ENCODE peak calls at places on chromosomes 13 and 19, in eight cellular contexts. S, V, L, B, I, C, J and W are unnamed samples.

GRCh38 chr19:39167461-39168257 is 29.1 kb upstream of the NCCRP1 start:
- DNase-seq in I (no peak), S (peak; percentile 54), V (peak; percentile 60), L (no peak), J (peak; percentile 89), C (no peak), B (no peak), W (peak; percentile 64)

GRCh38 chr19:11554160-11554559 is 4.9 kb downstream of the ELOF1 start:
- DNase-seq in J (no peak), B (no peak), L (no peak), V (no peak), I (no peak), C (no peak), S (no peak), W (no peak)

GRCh38 chr19:51131780-51132680 is 7.3 kb downstream of the SIGLEC9 start:
- DNase-seq in S (peak; percentile 71), C (no peak), L (peak; percentile 74), B (no peak), V (no peak), I (peak; percentile 86), J (peak; percentile 78), W (peak; percentile 72)

GRCh38 chr13:34462843-34463242 is 479.2 kb upstream of the NBEA start:
- DNase-seq in I (no peak), J (no peak), L (peak; percentile 32), V (peak; percentile 92), B (no peak), C (no peak), S (no peak), W (no peak)

GRCh38 chr19:47697863-47698609 is 15.2 kb upstream of the EHD2 start:
- DNase-seq in V (peak; percentile 83), L (peak; percentile 77), I (peak; percentile 88), B (peak; percentile 83), C (peak; percentile 70), S (peak; percentile 90), J (peak; percentile 84), W (peak; percentile 87)

GRCh38 chr19:12984683-12985048 is 10.6 kb upstream of the NFIX start:
- DNase-seq in C (no peak), J (no peak), L (peak; percentile 51), S (no peak), B (no peak), V (no peak), I (no peak), W (no peak)

GRCh38 chr13:51733656-51734334 is 70.2 kb downstream of the DHRS12 start:
- DNase-seq in J (no peak), C (no peak), B (no peak), I (no peak), V (no peak), S (no peak), L (no peak), W (no peak)

GRCh38 chr13:38350114-38350617 is 515 bp downstream of the UFM1 start:
- DNase-seq in V (peak; percentile 40), C (peak; percentile 71), S (peak; percentile 78), I (peak; percentile 89), L (peak; percentile 61), J (peak; percentile 88), B (no peak), W (peak; percentile 84)

GRCh38 chr19:4559569-4559968 is at the start of gene SEMA6B:
- DNase-seq in L (peak; percentile 65), J (no peak), C (peak; percentile 53), S (peak; percentile 2), V (no peak), I (peak; percentile 90), B (peak; percentile 59), W (no peak)

GRCh38 chr19:33279430-33280350 is 22.6 kb downstream of the CEBPA start:
- DNase-seq in C (no peak), V (no peak), I (no peak), S (peak; percentile 44), J (no peak), B (no peak), L (no peak), W (peak; percentile 51)

GRCh38 chr19:49366110-49366509 is 2.4 kb downstream of the DKKL1 start:
- DNase-seq in I (no peak), L (no peak), S (no peak), J (no peak), V (no peak), B (no peak), C (no peak), W (no peak)

GRCh38 chr13:98147521-98147920 is 4.6 kb downstream of the FARP1 start:
- DNase-seq in B (no peak), I (no peak), J (no peak), V (no peak), L (no peak), C (no peak), S (no peak), W (no peak)
- TF ChIP-seq CTCF in B (no peak), I (no peak), J (no peak), V (no peak), L (no peak), C (no peak), S (no peak), W (no peak)

GRCh38 chr13:113732176-113732960 is 26.7 kb upstream of the TMEM255B start:
- DNase-seq in L (no peak), S (no peak), J (peak; percentile 57), I (peak; percentile 76), V (no peak), B (no peak), C (no peak), W (no peak)
- H3K4me1 ChIP-seq in L (no peaks in the 10 kb centered on the region), S (peaks cover 4% of the 10 kb centered on the region), J (no peaks in the 10 kb centered on the region), I (peaks cover 12% of the 10 kb centered on the region), V (no peaks in the 10 kb centered on the region), B (no peaks in the 10 kb centered on the region), C (peaks cover 9% of the 10 kb centered on the region), W (peaks cover 3% of the 10 kb centered on the region)

GRCh38 chr13:29924482-29924884 is 74.1 kb upstream of the UBL3 start:
- DNase-seq in C (no peak), B (no peak), S (peak; percentile 36), V (peak; percentile 76), I (no peak), J (no peak), L (no peak), W (no peak)
- TF ChIP-seq CTCF in C (no peak), B (no peak), S (no peak), V (no peak), I (no peak), J (no peak), L (no peak), W (no peak)

GRCh38 chr13:110523838-110524237 is 37.7 kb downstream of the RAB20 start:
- DNase-seq in V (no peak), I (no peak), L (no peak), S (no peak), B (no peak), J (no peak), C (no peak), W (no peak)
- H3K4me1 ChIP-seq in V (peaks cover 18% of the 10 kb centered on the region), I (peaks cover 99% of the 10 kb centered on the region), L (peaks cover 39% of the 10 kb centered on the region), S (peaks cover 19% of the 10 kb centered on the region), B (no peaks in the 10 kb centered on the region), J (peaks cover 60% of the 10 kb centered on the region), C (peaks cover 92% of the 10 kb centered on the region), W (peaks cover 31% of the 10 kb centered on the region)

DNA sequence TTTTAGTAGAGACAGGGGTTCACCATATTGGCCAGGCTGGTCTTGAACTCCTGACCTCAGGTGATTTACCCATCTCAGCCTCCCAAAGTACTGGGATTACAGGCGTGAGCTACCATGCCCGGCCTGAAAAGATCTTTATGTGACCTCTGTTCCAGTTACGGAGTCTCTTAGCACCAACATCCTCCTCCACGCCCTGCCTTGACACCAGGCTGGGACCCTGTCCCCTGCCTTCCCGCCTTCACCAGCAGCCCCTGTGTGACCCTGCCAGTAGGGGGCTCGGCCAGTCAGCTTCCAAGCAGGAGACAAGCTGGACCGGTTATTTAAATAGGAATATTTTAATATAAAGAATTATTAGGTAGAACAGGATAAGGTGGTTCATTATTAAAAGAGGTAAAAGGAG is 54.2 kb downstream of the GPR12 start:
- DNase-seq in L (no peak), J (no peak), C (no peak), I (no peak), V (no peak), B (no peak), S (no peak), W (no peak)
- TF ChIP-seq CTCF in L (no peak), J (no peak), C (no peak), I (no peak), V (no peak), B (no peak), S (no peak), W (no peak)

GRCh38 chr13:110268576-110269185 is 38.3 kb downstream of the COL4A1 start:
- DNase-seq in J (no peak), L (no peak), B (peak; percentile 37), S (no peak), C (no peak), I (no peak), V (no peak), W (no peak)

GRCh38 chr13:110268061-110268460 is 38.9 kb downstream of the COL4A1 start:
- DNase-seq in V (no peak), J (no peak), L (no peak), B (peak; percentile 8), I (no peak), S (no peak), C (no peak), W (no peak)

GRCh38 chr13:110270507-110270906 is 36.5 kb downstream of the COL4A1 start:
- DNase-seq in I (no peak), S (no peak), J (no peak), B (peak; percentile 9), L (no peak), V (no peak), C (no peak), W (no peak)

GRCh38 chr13:110271313-110271712 is 35.6 kb downstream of the COL4A1 start:
- DNase-seq in L (no peak), V (no peak), I (no peak), C (no peak), J (no peak), S (no peak), B (peak; percentile 12), W (no peak)

GRCh38 chr13:110269509-110270185 is 37.3 kb downstream of the COL4A1 start:
- DNase-seq in C (no peak), L (no peak), J (no peak), I (no peak), B (peak; percentile 12), V (no peak), S (no peak), W (no peak)
- H3K4me1 ChIP-seq in C (peaks cover 71% of the 10 kb centered on the region), L (peaks cover 39% of the 10 kb centered on the region), J (peaks cover 15% of the 10 kb centered on the region), I (peaks cover 47% of the 10 kb centered on the region), B (no peaks in the 10 kb centered on the region), V (no peaks in the 10 kb centered on the region), S (no peaks in the 10 kb centered on the region), W (peaks cover 3% of the 10 kb centered on the region)

DNA sequence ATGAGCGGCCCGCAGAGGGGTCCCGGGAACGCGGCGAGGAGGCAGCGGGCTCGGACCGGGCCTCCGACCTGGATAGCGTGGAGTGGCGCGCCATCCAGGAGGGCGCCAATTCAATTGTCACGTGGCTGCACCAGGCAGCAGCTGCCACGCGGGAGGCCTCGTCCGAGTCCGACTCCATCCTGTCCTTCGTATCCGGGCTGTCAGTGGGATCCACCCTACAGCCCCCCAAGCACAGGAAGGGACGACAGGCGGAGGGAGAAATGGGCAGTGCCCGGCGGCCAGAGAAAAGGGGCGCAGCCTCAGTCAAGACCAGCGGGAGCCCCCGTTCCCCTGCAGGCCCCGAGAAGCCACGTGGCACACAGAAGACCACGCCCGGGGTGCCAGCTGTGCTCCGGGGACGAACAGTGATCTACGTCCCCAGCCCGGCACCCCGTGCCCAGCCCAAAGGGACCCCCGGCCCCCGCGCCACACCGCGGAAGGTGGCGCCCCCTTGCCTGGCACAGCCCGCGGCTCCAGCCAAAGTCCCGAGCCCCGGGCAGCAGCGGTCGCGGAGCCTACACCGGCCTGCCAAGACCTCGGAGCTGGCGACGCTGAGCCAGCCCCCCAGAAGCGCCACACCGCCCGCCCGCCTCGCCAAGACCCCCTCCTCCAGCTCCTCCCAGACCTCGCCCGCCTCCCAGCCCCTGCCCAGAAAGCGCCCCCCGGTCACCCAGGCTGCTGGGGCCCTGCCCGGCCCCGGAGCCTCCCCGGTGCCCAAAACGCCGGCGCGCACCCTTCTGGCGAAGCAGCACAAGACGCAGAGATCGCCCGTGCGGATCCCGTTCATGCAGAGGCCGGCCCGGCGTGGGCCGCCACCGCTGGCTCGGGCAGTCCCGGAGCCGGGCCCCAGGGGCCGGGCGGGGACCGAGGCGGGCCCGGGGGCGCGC is 10.5 kb downstream of the C19orf25 start:
- DNase-seq in L (no peak), C (no peak), I (no peak), B (no peak), J (no peak), V (peak; percentile 32), S (peak; percentile 59), W (no peak)
- TF ChIP-seq CTCF in L (no peak), C (no peak), I (no peak), B (no peak), J (no peak), V (peak; percentile 25), S (no peak), W (no peak)